ENCODE peak calls at places on chromosomes 3 and 15, in nine cellular contexts. R is GM10248, S is NCI-H1417, Q is left ventricle myocardium inferior, M is RWPE1, Z is T1000, D is amygdala, N is GM12891, W is COR-L47. X is an unnamed sample.

GRCh38 chr3:53259427-53260259 is 3.8 kb upstream of the TKT start:
- DNase-seq in R (no peak), S (no peak), Q (peak), M (no peak), Z (no peak), D (no peak), N (no peak), W (no peak), X (no peak)

GRCh38 chr3:136802481-136802996 is 16.4 kb upstream of the SLC35G2 start:
- DNase-seq in R (no peak), S (peak), Q (no peak), M (no peak), Z (no peak), D (peak), N (no peak), W (peak), X (no peak)

GRCh38 chr15:23690450-23690852 is 3.3 kb upstream of the NDN start:
- DNase-seq in R (no peak), S (peak), Q (peak), M (no peak), Z (no peak), D (peak), N (no peak), W (no peak), X (no peak)

GRCh38 chr15:65450556-65450955 is 27.8 kb upstream of the IGDCC4 start:
- DNase-seq in R (no peak), S (no peak), Q (no peak), M (no peak), Z (no peak), D (no peak), N (no peak), W (no peak), X (no peak)

GRCh38 chr15:77839970-77840609 is 207.4 kb upstream of the LINGO1 start:
- DNase-seq in R (no peak), S (no peak), Q (no peak), M (no peak), Z (no peak), D (no peak), N (no peak), W (no peak), X (no peak)

GRCh38 chr15:26113296-26113695 is 250.2 kb upstream of the ATP10A start:
- DNase-seq in R (no peak), S (no peak), Q (no peak), M (no peak), Z (no peak), D (no peak), N (no peak), W (no peak), X (no peak)

GRCh38 chr3:124859025-124859424 is 28.1 kb downstream of the ITGB5 start:
- DNase-seq in R (no peak), S (no peak), Q (no peak), M (no peak), Z (no peak), D (no peak), N (no peak), W (no peak), X (no peak)

GRCh38 chr3:25916286-25916685 is 126.4 kb downstream of the OXSM start:
- DNase-seq in R (no peak), S (peak), Q (no peak), M (no peak), Z (no peak), D (no peak), N (no peak), W (no peak), X (no peak)

GRCh38 chr3:184629555-184630160 is 68.1 kb downstream of the EPHB3 start:
- DNase-seq in R (no peak), S (no peak), Q (no peak), M (no peak), Z (no peak), D (no peak), N (no peak), W (no peak), X (no peak)

GRCh38 chr3:154886437-154886836 is 193.7 kb upstream of the MME start:
- DNase-seq in R (no peak), S (no peak), Q (peak), M (peak), Z (peak), D (no peak), N (no peak), W (no peak), X (no peak)

GRCh38 chr15:60682115-60682514 is 203.2 kb upstream of the ICE2 start:
- DNase-seq in R (no peak), S (no peak), Q (no peak), M (no peak), Z (no peak), D (no peak), N (no peak), W (no peak), X (no peak)

GRCh38 chr15:26128611-26129140 is 265.5 kb upstream of the ATP10A start:
- DNase-seq in R (no peak), S (no peak), Q (no peak), M (no peak), Z (no peak), D (no peak), N (no peak), W (no peak), X (no peak)

X was measured in GM18507.